ENCODE peak calls at places on chromosomes 13 and 19, in six cellular contexts. One of them, this sample, is unnamed.

GRCh38 chr13:51549593-51549992 is 34.7 kb upstream of the WDFY2 start:
- DNase-seq in WTC11: no peak
- DNase-seq in fibroblast of pulmonary artery: no peak
- DNase-seq in transverse colon: no peak
- DNase-seq in A549: no peak
- DNase-seq in psoas muscle: no peak
- DNase-seq in this sample: no peak

GRCh38 chr13:69935043-69935442 is 172.6 kb upstream of the ATXN8OS start:
- DNase-seq in WTC11: no peak
- DNase-seq in fibroblast of pulmonary artery: no peak
- DNase-seq in transverse colon: no peak
- DNase-seq in A549: no peak
- DNase-seq in psoas muscle: no peak
- DNase-seq in this sample: no peak

GRCh38 chr19:6424190-6424938 is at the start of gene KHSRP:
- DNase-seq in WTC11: no peak
- DNase-seq in fibroblast of pulmonary artery: no peak
- DNase-seq in transverse colon: no peak
- DNase-seq in A549: no peak
- DNase-seq in psoas muscle: peak; percentile 100
- DNase-seq in this sample: peak; percentile 95

GRCh38 chr13:99981115-99982020 is at the start of gene ZIC2:
- DNase-seq in WTC11: peak; percentile 79
- DNase-seq in fibroblast of pulmonary artery: no peak
- DNase-seq in transverse colon: no peak
- DNase-seq in A549: no peak
- DNase-seq in psoas muscle: no peak
- DNase-seq in this sample: no peak

GRCh38 chr13:28067526-28067925 is 32.9 kb downstream of the FLT3 start:
- DNase-seq in WTC11: no peak
- DNase-seq in fibroblast of pulmonary artery: no peak
- DNase-seq in transverse colon: no peak
- DNase-seq in A549: no peak
- DNase-seq in psoas muscle: no peak
- DNase-seq in this sample: no peak

GRCh38 chr13:99819962-99820361 is 151.6 kb downstream of the ZIC5 start:
- DNase-seq in WTC11: no peak
- DNase-seq in fibroblast of pulmonary artery: no peak
- DNase-seq in transverse colon: no peak
- DNase-seq in A549: no peak
- DNase-seq in psoas muscle: no peak
- DNase-seq in this sample: no peak

GRCh38 chr13:67614013-67614412 is 383.9 kb upstream of the PCDH9 start:
- DNase-seq in WTC11: no peak
- DNase-seq in fibroblast of pulmonary artery: no peak
- DNase-seq in transverse colon: no peak
- DNase-seq in A549: no peak
- DNase-seq in psoas muscle: no peak
- DNase-seq in this sample: no peak

GRCh38 chr19:56942749-56943148 is 102.2 kb upstream of the PEG3 start:
- DNase-seq in WTC11: no peak
- DNase-seq in fibroblast of pulmonary artery: no peak
- DNase-seq in transverse colon: peak; percentile 8
- DNase-seq in A549: no peak
- DNase-seq in psoas muscle: peak; percentile 21
- DNase-seq in this sample: no peak

GRCh38 chr13:42970824-42971669 is 21.0 kb downstream of the EPSTI1 start:
- DNase-seq in WTC11: peak; percentile 41
- DNase-seq in fibroblast of pulmonary artery: peak; percentile 63
- DNase-seq in transverse colon: peak; percentile 50
- DNase-seq in A549: peak; percentile 28
- DNase-seq in psoas muscle: no peak
- DNase-seq in this sample: no peak

GRCh38 chr19:1252221-1252817 is 3.9 kb downstream of the MIDN start:
- DNase-seq in WTC11: no peak
- DNase-seq in fibroblast of pulmonary artery: peak; percentile 98
- DNase-seq in transverse colon: peak; percentile 86
- DNase-seq in A549: no peak
- DNase-seq in psoas muscle: peak; percentile 95
- DNase-seq in this sample: no peak

GRCh38 chr19:53102701-53103140 is 501 bp downstream of the ZNF160 start:
- DNase-seq in WTC11: peak; percentile 27
- DNase-seq in fibroblast of pulmonary artery: peak; percentile 44
- DNase-seq in transverse colon: peak; percentile 19
- DNase-seq in A549: no peak
- DNase-seq in psoas muscle: peak; percentile 39
- DNase-seq in this sample: no peak

GRCh38 chr19:42271861-42272534 is 2.9 kb downstream of the CIC start:
- DNase-seq in WTC11: no peak
- DNase-seq in fibroblast of pulmonary artery: no peak
- DNase-seq in transverse colon: no peak
- DNase-seq in A549: no peak
- DNase-seq in psoas muscle: peak; percentile 13
- DNase-seq in this sample: no peak

GRCh38 chr19:46896076-46896794 is 35.4 kb downstream of the ARHGAP35 start:
- DNase-seq in WTC11: no peak
- DNase-seq in fibroblast of pulmonary artery: no peak
- DNase-seq in transverse colon: no peak
- DNase-seq in A549: no peak
- DNase-seq in psoas muscle: no peak
- DNase-seq in this sample: no peak

GRCh38 chr13:97395437-97396136 is 38.4 kb upstream of the RAP2A start:
- DNase-seq in WTC11: no peak
- DNase-seq in fibroblast of pulmonary artery: peak; percentile 50
- DNase-seq in transverse colon: no peak
- DNase-seq in A549: peak; percentile 9
- DNase-seq in psoas muscle: no peak
- DNase-seq in this sample: no peak

GRCh38 chr19:4369888-4370260 is 26.5 kb downstream of the MPND start:
- DNase-seq in WTC11: peak; percentile 63
- DNase-seq in fibroblast of pulmonary artery: no peak
- DNase-seq in transverse colon: peak; percentile 76
- DNase-seq in A549: no peak
- DNase-seq in psoas muscle: peak; percentile 42
- DNase-seq in this sample: no peak

GRCh38 chr13:112928958-112929777 is 39.8 kb upstream of the MCF2L start:
- DNase-seq in WTC11: no peak
- DNase-seq in fibroblast of pulmonary artery: peak; percentile 48
- DNase-seq in transverse colon: peak; percentile 66
- DNase-seq in A549: no peak
- DNase-seq in psoas muscle: no peak
- DNase-seq in this sample: no peak

GRCh38 chr19:47518139-47518538 is 3.3 kb upstream of the NAPA start:
- DNase-seq in WTC11: no peak
- DNase-seq in fibroblast of pulmonary artery: no peak
- DNase-seq in transverse colon: peak; percentile 40
- DNase-seq in A549: no peak
- DNase-seq in psoas muscle: no peak
- DNase-seq in this sample: no peak

GRCh38 chr13:113176822-113177221 is 18.4 kb downstream of the PROZ start:
- DNase-seq in WTC11: no peak
- DNase-seq in fibroblast of pulmonary artery: no peak
- DNase-seq in transverse colon: no peak
- DNase-seq in A549: no peak
- DNase-seq in psoas muscle: no peak
- DNase-seq in this sample: no peak

GRCh38 chr13:100039740-100040139 is 49.2 kb upstream of the PCCA start:
- DNase-seq in WTC11: no peak
- DNase-seq in fibroblast of pulmonary artery: no peak
- DNase-seq in transverse colon: no peak
- DNase-seq in A549: peak; percentile 28
- DNase-seq in psoas muscle: no peak
- DNase-seq in this sample: no peak

GRCh38 chr19:33872445-33873320 is 76.0 kb downstream of the KCTD15 start:
- DNase-seq in WTC11: no peak
- DNase-seq in fibroblast of pulmonary artery: no peak
- DNase-seq in transverse colon: no peak
- DNase-seq in A549: no peak
- DNase-seq in psoas muscle: no peak
- DNase-seq in this sample: no peak

GRCh38 chr19:47427241-47428176 is 8.2 kb upstream of the MEIS3 start:
- DNase-seq in WTC11: peak; percentile 94
- DNase-seq in fibroblast of pulmonary artery: peak; percentile 61
- DNase-seq in transverse colon: peak; percentile 54
- DNase-seq in A549: peak; percentile 93
- DNase-seq in psoas muscle: no peak
- DNase-seq in this sample: no peak

GRCh38 chr13:36420437-36420891 is 11.8 kb upstream of the CCNA1 start:
- DNase-seq in WTC11: peak; percentile 79
- DNase-seq in fibroblast of pulmonary artery: peak; percentile 90
- DNase-seq in transverse colon: peak; percentile 57
- DNase-seq in A549: peak; percentile 53
- DNase-seq in psoas muscle: peak; percentile 52
- DNase-seq in this sample: no peak

GRCh38 chr19:45164577-45165335 is 4.0 kb upstream of the NKPD1 start:
- DNase-seq in WTC11: peak; percentile 66
- DNase-seq in fibroblast of pulmonary artery: peak; percentile 81
- DNase-seq in transverse colon: peak; percentile 79
- DNase-seq in A549: no peak
- DNase-seq in psoas muscle: peak; percentile 40
- DNase-seq in this sample: no peak

GRCh38 chr13:89726690-89727435 is 1620.6 kb upstream of the MIR17HG start:
- DNase-seq in WTC11: no peak
- DNase-seq in fibroblast of pulmonary artery: peak; percentile 76
- DNase-seq in transverse colon: no peak
- DNase-seq in A549: no peak
- DNase-seq in psoas muscle: no peak
- DNase-seq in this sample: no peak

GRCh38 chr19:49167857-49168409 is 10.3 kb downstream of the TRPM4 start:
- DNase-seq in WTC11: no peak
- DNase-seq in fibroblast of pulmonary artery: no peak
- DNase-seq in transverse colon: peak; percentile 22
- DNase-seq in A549: no peak
- DNase-seq in psoas muscle: no peak
- DNase-seq in this sample: no peak

GRCh38 chr13:67134322-67135129 is 95.6 kb downstream of the PCDH9 start:
- DNase-seq in WTC11: no peak
- DNase-seq in fibroblast of pulmonary artery: peak; percentile 30
- DNase-seq in transverse colon: no peak
- DNase-seq in A549: no peak
- DNase-seq in psoas muscle: no peak
- DNase-seq in this sample: no peak

GRCh38 chr19:33311326-33311682 is 9.0 kb upstream of the CEBPA start:
- DNase-seq in WTC11: peak; percentile 52
- DNase-seq in fibroblast of pulmonary artery: no peak
- DNase-seq in transverse colon: peak; percentile 60
- DNase-seq in A549: no peak
- DNase-seq in psoas muscle: no peak
- DNase-seq in this sample: no peak

GRCh38 chr19:50677636-50678035 is 28.4 kb downstream of the C19orf81 start:
- DNase-seq in WTC11: no peak
- DNase-seq in fibroblast of pulmonary artery: no peak
- DNase-seq in transverse colon: no peak
- DNase-seq in A549: no peak
- DNase-seq in psoas muscle: no peak
- DNase-seq in this sample: no peak

GRCh38 chr19:38719761-38720558 is 24.3 kb downstream of the CAPN12 start:
- DNase-seq in WTC11: no peak
- DNase-seq in fibroblast of pulmonary artery: no peak
- DNase-seq in transverse colon: no peak
- DNase-seq in A549: no peak
- DNase-seq in psoas muscle: no peak
- DNase-seq in this sample: no peak
- TF ChIP-seq CTCF in WTC11: no peak
- TF ChIP-seq CTCF in fibroblast of pulmonary artery: no peak
- TF ChIP-seq CTCF in transverse colon: no peak
- TF ChIP-seq CTCF in A549: no peak
- TF ChIP-seq CTCF in psoas muscle: peak; percentile 9
- TF ChIP-seq CTCF in this sample: no peak

DNA sequence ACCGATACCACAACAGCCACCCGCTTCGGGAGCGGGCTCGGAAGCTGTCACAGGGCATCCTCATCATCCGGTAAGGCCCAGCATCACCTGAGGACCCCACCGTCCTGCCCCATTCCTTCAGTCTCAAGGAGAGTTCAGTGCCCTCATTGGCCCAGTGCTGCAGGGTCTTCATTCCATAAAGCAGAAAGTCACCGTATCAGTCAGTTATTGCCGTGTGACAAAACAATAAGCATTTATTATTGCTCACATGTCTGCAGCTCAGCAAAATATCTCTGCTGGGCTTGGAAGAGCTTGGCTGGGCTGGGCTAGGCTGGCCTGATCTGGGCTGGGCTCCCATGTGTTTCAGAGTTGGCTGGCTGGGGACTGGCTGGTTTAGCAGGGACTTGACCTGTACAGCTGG is 8.1 kb upstream of the MRI1 start:
- DNase-seq in WTC11: no peak
- DNase-seq in fibroblast of pulmonary artery: no peak
- DNase-seq in transverse colon: no peak
- DNase-seq in A549: no peak
- DNase-seq in psoas muscle: no peak
- DNase-seq in this sample: no peak
- TF ChIP-seq CTCF in WTC11: no peak
- TF ChIP-seq CTCF in fibroblast of pulmonary artery: no peak
- TF ChIP-seq CTCF in transverse colon: no peak
- TF ChIP-seq CTCF in A549: no peak
- TF ChIP-seq CTCF in psoas muscle: no peak
- TF ChIP-seq CTCF in this sample: no peak

GRCh38 chr13:45496942-45497341 is 32.2 kb downstream of the COG3 start:
- DNase-seq in WTC11: no peak
- DNase-seq in fibroblast of pulmonary artery: no peak
- DNase-seq in transverse colon: no peak
- DNase-seq in A549: no peak
- DNase-seq in psoas muscle: no peak
- DNase-seq in this sample: no peak

GRCh38 chr13:45506811-45507210 is 42.1 kb downstream of the COG3 start:
- DNase-seq in WTC11: no peak
- DNase-seq in fibroblast of pulmonary artery: no peak
- DNase-seq in transverse colon: no peak
- DNase-seq in A549: no peak
- DNase-seq in psoas muscle: no peak
- DNase-seq in this sample: no peak

GRCh38 chr13:45500492-45501174 is 35.9 kb downstream of the COG3 start:
- DNase-seq in WTC11: no peak
- DNase-seq in fibroblast of pulmonary artery: peak; percentile 95
- DNase-seq in transverse colon: no peak
- DNase-seq in A549: no peak
- DNase-seq in psoas muscle: no peak
- DNase-seq in this sample: no peak

GRCh38 chr13:45503658-45504057 is 38.9 kb downstream of the COG3 start:
- DNase-seq in WTC11: no peak
- DNase-seq in fibroblast of pulmonary artery: no peak
- DNase-seq in transverse colon: no peak
- DNase-seq in A549: no peak
- DNase-seq in psoas muscle: no peak
- DNase-seq in this sample: no peak

GRCh38 chr13:45501175-45501526 is 36.4 kb downstream of the COG3 start:
- DNase-seq in WTC11: no peak
- DNase-seq in fibroblast of pulmonary artery: no peak
- DNase-seq in transverse colon: no peak
- DNase-seq in A549: no peak
- DNase-seq in psoas muscle: no peak
- DNase-seq in this sample: no peak
- TF ChIP-seq CTCF in WTC11: no peak
- TF ChIP-seq CTCF in fibroblast of pulmonary artery: no peak
- TF ChIP-seq CTCF in transverse colon: no peak
- TF ChIP-seq CTCF in A549: no peak
- TF ChIP-seq CTCF in psoas muscle: no peak
- TF ChIP-seq CTCF in this sample: no peak

GRCh38 chr13:72782717-72783116 is 784 bp downstream of the PIBF1 start:
- DNase-seq in WTC11: no peak
- DNase-seq in fibroblast of pulmonary artery: peak; percentile 31
- DNase-seq in transverse colon: no peak
- DNase-seq in A549: no peak
- DNase-seq in psoas muscle: no peak
- DNase-seq in this sample: no peak

GRCh38 chr13:72781461-72782439 is at the start of the genes DIS3 and PIBF1:
- DNase-seq in WTC11: peak; percentile 96
- DNase-seq in fibroblast of pulmonary artery: peak; percentile 99
- DNase-seq in transverse colon: peak; percentile 98
- DNase-seq in A549: peak; percentile 86
- DNase-seq in psoas muscle: peak; percentile 98
- DNase-seq in this sample: peak; percentile 65
- TF ChIP-seq CTCF in WTC11: no peak
- TF ChIP-seq CTCF in fibroblast of pulmonary artery: no peak
- TF ChIP-seq CTCF in transverse colon: no peak
- TF ChIP-seq CTCF in A549: no peak
- TF ChIP-seq CTCF in psoas muscle: no peak
- TF ChIP-seq CTCF in this sample: no peak